ENCODE peak calls at places on chromosomes 13 and 19, in six cellular contexts. U is left ventricle myocardium superior; R is stimulated activated CD8-positive, alpha-beta memory T cell treated with anti-CD3 and anti-CD28 coated beads, Interleukin-4, amount 100 ng/mL, for 4 hours; W is left colon; B is AG04449; D is fibroblast of lung. O is an unnamed sample.

GRCh38 chr19:1449467-1450442 is at the start of gene APC2:
- DNase-seq in R (no peak), D (peak), W (peak), B (no peak), U (peak), O (peak)

GRCh38 chr19:55297267-55297666 is 13.5 kb downstream of the BRSK1 start:
- DNase-seq in U (no peak), R (no peak), W (no peak), D (no peak), B (no peak), O (no peak)

GRCh38 chr13:35349673-35350278 is 126.7 kb downstream of the MAB21L1 start:
- DNase-seq in R (no peak), D (peak), B (no peak), W (no peak), U (no peak), O (no peak)

GRCh38 chr19:18097993-18098890 is 664 bp downstream of the MAST3 start:
- DNase-seq in U (no peak), D (no peak), R (no peak), B (no peak), W (no peak), O (no peak)

GRCh38 chr13:45143346-45143751 is 23.0 kb downstream of the GTF2F2 start:
- DNase-seq in R (no peak), B (no peak), D (peak), U (no peak), W (no peak), O (peak)

GRCh38 chr13:51728972-51729371 is 75.0 kb downstream of the DHRS12 start:
- DNase-seq in W (no peak), R (no peak), U (no peak), D (peak), B (peak), O (peak)

GRCh38 chr19:7652061-7652641 is 15.2 kb downstream of the STXBP2 start:
- DNase-seq in R (peak), B (no peak), D (peak), W (peak), U (peak), O (peak)

GRCh38 chr19:29524201-29524911 is 1.4 kb upstream of the VSTM2B start:
- DNase-seq in R (no peak), W (no peak), D (no peak), B (no peak), U (no peak), O (no peak)

GRCh38 chr19:9986787-9987281 is 23.5 kb downstream of the COL5A3 start:
- DNase-seq in U (peak), W (peak), R (no peak), D (peak), B (no peak), O (no peak)

GRCh38 chr19:45716314-45717130 is 14.2 kb downstream of the FBXO46 start:
- DNase-seq in R (no peak), B (no peak), U (no peak), W (no peak), D (peak), O (no peak)

GRCh38 chr13:42101821-42102580 is 53.6 kb downstream of the DGKH start:
- DNase-seq in D (no peak), R (no peak), B (no peak), W (no peak), U (peak), O (no peak)

GRCh38 chr13:42883771-42884170 is 102.4 kb downstream of the FAM216B start:
- DNase-seq in W (peak), B (no peak), D (peak), U (no peak), R (no peak), O (peak)

GRCh38 chr13:112812306-112813034 is 122.6 kb downstream of the ATP11A start:
- DNase-seq in R (no peak), D (no peak), B (no peak), W (no peak), U (no peak), O (no peak)

GRCh38 chr19:48543121-48543710 is 8.8 kb upstream of the SULT2B1 start:
- DNase-seq in D (peak), B (no peak), W (no peak), R (no peak), U (no peak), O (peak)

GRCh38 chr19:3696660-3696995 is 3.6 kb downstream of the PIP5K1C start:
- DNase-seq in U (no peak), D (no peak), R (no peak), W (no peak), B (no peak), O (no peak)

GRCh38 chr19:4977299-4978174 is 8.6 kb downstream of the KDM4B start:
- DNase-seq in B (peak), R (no peak), U (peak), D (peak), W (peak), O (no peak)

GRCh38 chr19:5985098-5985783 is 7.3 kb upstream of the RANBP3 start:
- DNase-seq in B (no peak), U (no peak), R (no peak), D (peak), W (no peak), O (peak)

GRCh38 chr19:8412783-8413592 is at the start of gene MARCHF2:
- DNase-seq in W (peak), R (peak), D (peak), B (peak), U (peak), O (peak)

GRCh38 chr13:107545946-107546502 is 669.3 kb downstream of the LIG4 start:
- DNase-seq in D (no peak), U (no peak), W (no peak), B (no peak), R (no peak), O (no peak)

GRCh38 chr13:75841905-75842304 is 205.8 kb downstream of the LMO7 start:
- DNase-seq in B (no peak), R (no peak), D (no peak), U (no peak), W (no peak), O (no peak)

GRCh38 chr13:45361596-45362206 is 20.7 kb upstream of the TPT1 start:
- DNase-seq in R (no peak), W (no peak), B (no peak), U (no peak), D (peak), O (peak)

GRCh38 chr19:3061214-3062161 is 807 bp downstream of the TLE5 start:
- DNase-seq in R (peak), B (no peak), D (peak), W (peak), U (peak), O (no peak)

GRCh38 chr19:4877753-4878490 is 10.5 kb upstream of the PLIN3 start:
- DNase-seq in D (no peak), R (no peak), B (no peak), U (peak), W (peak), O (no peak)

GRCh38 chr13:100363351-100363750 is 225.2 kb downstream of the GGACT start:
- DNase-seq in R (no peak), U (no peak), D (peak), B (peak), W (no peak), O (no peak)

GRCh38 chr19:46471778-46472543 is 598 bp upstream of the PNMA8A start:
- DNase-seq in D (no peak), W (no peak), R (no peak), U (no peak), B (no peak), O (no peak)

GRCh38 chr19:16000024-16000687 is 51.3 kb downstream of the OR10H4 start:
- DNase-seq in U (no peak), R (no peak), D (no peak), B (no peak), W (no peak), O (no peak)

GRCh38 chr19:56748443-56748842 is 76.9 kb upstream of the ZNF835 start:
- DNase-seq in W (no peak), D (peak), B (no peak), R (no peak), U (no peak), O (peak)

GRCh38 chr13:36882829-36883390 is 37.1 kb downstream of the SMAD9 start:
- DNase-seq in B (no peak), D (no peak), R (no peak), W (no peak), U (no peak), O (no peak)

GRCh38 chr19:35476149-35476548 is 14.1 kb downstream of the KRTDAP start:
- DNase-seq in B (no peak), U (no peak), R (no peak), D (no peak), W (no peak), O (no peak)

GRCh38 chr13:112703935-112704633 is 14.2 kb downstream of the ATP11A start:
- DNase-seq in B (no peak), W (no peak), R (no peak), D (no peak), U (no peak), O (no peak)

GRCh38 chr13:87331178-87331577 is 340.0 kb upstream of the SLITRK5 start:
- DNase-seq in B (no peak), W (no peak), D (peak), R (no peak), U (no peak), O (peak)

GRCh38 chr19:7872306-7873204 is 1.6 kb downstream of the PRR36 start:
- DNase-seq in W (no peak), D (no peak), R (no peak), B (no peak), U (no peak), O (no peak)

GRCh38 chr13:41674246-41674645 is 216.9 kb downstream of the RGCC start:
- DNase-seq in B (no peak), W (no peak), D (no peak), U (no peak), R (no peak), O (no peak)

GRCh38 chr13:24985102-24985501 is 110.8 kb upstream of the PABPC3 start:
- DNase-seq in R (no peak), D (no peak), B (no peak), U (no peak), W (no peak), O (no peak)

GRCh38 chr13:56986121-56986520 is 154.6 kb upstream of the PRR20A start:
- DNase-seq in W (no peak), D (no peak), R (no peak), U (no peak), B (no peak), O (no peak)

GRCh38 chr19:33236696-33237390 is 11.2 kb upstream of the SLC7A10 start:
- DNase-seq in D (no peak), U (peak), B (no peak), W (no peak), R (no peak), O (no peak)

GRCh38 chr13:102097708-102098107 is 304.1 kb downstream of the FGF14 start:
- DNase-seq in U (peak), W (no peak), D (no peak), B (no peak), R (no peak), O (no peak)

O was measured in H4.